ENCODE peak calls at places on chromosomes 3 and 15, in ten cellular contexts. S is breast epithelium, A is vagina, B is Peyer's patch, N is suprapubic skin, W is A549, M is esophagus squamous epithelium, Z is spleen, P is upper lobe of left lung, I is stomach. Q is an unnamed sample.

GRCh38 chr3:141217389-141217788 is 14.2 kb upstream of the PXYLP1 start:
- DNase-seq in I (no peak), N (no peak), P (no peak), A (no peak), Z (no peak), M (no peak), S (no peak), B (no peak), W (no peak), Q (no peak)

GRCh38 chr3:150521458-150521857 is 24.8 kb downstream of the SERP1 start:
- DNase-seq in W (no peak), Z (no peak), N (no peak), S (no peak), I (no peak), B (no peak), P (no peak), M (no peak), A (no peak), Q (no peak)

GRCh38 chr15:27492021-27492621 is 521.1 kb downstream of the GABRG3 start:
- DNase-seq in M (no peak), W (no peak), Z (no peak), I (no peak), S (no peak), P (no peak), B (no peak), N (no peak), A (no peak), Q (no peak)

GRCh38 chr3:110419571-110419970 is 652.0 kb upstream of the NECTIN3 start:
- DNase-seq in S (no peak), B (no peak), W (no peak), Z (no peak), A (no peak), I (no peak), M (no peak), P (no peak), N (no peak), Q (no peak)

GRCh38 chr3:17894434-17895060 is 152.1 kb upstream of the TBC1D5 start:
- DNase-seq in I (peak), S (no peak), N (no peak), B (no peak), P (peak), W (no peak), Z (no peak), A (no peak), M (no peak), Q (peak)

GRCh38 chr3:30258426-30259392 is 347.7 kb upstream of the TGFBR2 start:
- DNase-seq in A (no peak), W (peak), B (no peak), M (no peak), P (no peak), S (no peak), I (no peak), Z (no peak), N (no peak), Q (no peak)

GRCh38 chr3:8959683-8960082 is 3.6 kb downstream of the RAD18 start:
- DNase-seq in S (no peak), Z (no peak), A (no peak), M (no peak), P (no peak), N (no peak), I (no peak), B (no peak), W (no peak), Q (no peak)

GRCh38 chr3:47004369-47005211 is 25.1 kb downstream of the NBEAL2 start:
- DNase-seq in N (peak), Z (peak), S (peak), M (no peak), I (no peak), B (no peak), A (no peak), P (peak), W (no peak), Q (no peak)

GRCh38 chr15:60006808-60007346 is 2.8 kb downstream of the FOXB1 start:
- DNase-seq in Z (no peak), M (no peak), B (no peak), P (no peak), N (no peak), A (no peak), W (no peak), S (no peak), I (no peak), Q (no peak)

GRCh38 chr3:152127058-152127457 is 141.7 kb upstream of the MBNL1 start:
- DNase-seq in S (no peak), M (no peak), A (no peak), Z (no peak), B (no peak), I (no peak), W (no peak), N (no peak), P (no peak), Q (no peak)

GRCh38 chr3:46861293-46861995 is 1.8 kb downstream of the MYL3 start:
- DNase-seq in I (no peak), W (no peak), S (peak), B (no peak), M (no peak), N (peak), Z (peak), A (no peak), P (peak), Q (no peak)

GRCh38 chr3:150970665-150971327 is 1.7 kb downstream of the CLRN1 start:
- DNase-seq in B (no peak), I (no peak), Z (no peak), W (no peak), A (no peak), P (no peak), S (no peak), N (no peak), M (no peak), Q (no peak)

GRCh38 chr3:106628407-106628806 is 748.8 kb upstream of the CCDC54 start:
- DNase-seq in A (no peak), S (no peak), I (no peak), B (no peak), N (no peak), M (no peak), W (no peak), Z (no peak), P (no peak), Q (no peak)

DNA sequence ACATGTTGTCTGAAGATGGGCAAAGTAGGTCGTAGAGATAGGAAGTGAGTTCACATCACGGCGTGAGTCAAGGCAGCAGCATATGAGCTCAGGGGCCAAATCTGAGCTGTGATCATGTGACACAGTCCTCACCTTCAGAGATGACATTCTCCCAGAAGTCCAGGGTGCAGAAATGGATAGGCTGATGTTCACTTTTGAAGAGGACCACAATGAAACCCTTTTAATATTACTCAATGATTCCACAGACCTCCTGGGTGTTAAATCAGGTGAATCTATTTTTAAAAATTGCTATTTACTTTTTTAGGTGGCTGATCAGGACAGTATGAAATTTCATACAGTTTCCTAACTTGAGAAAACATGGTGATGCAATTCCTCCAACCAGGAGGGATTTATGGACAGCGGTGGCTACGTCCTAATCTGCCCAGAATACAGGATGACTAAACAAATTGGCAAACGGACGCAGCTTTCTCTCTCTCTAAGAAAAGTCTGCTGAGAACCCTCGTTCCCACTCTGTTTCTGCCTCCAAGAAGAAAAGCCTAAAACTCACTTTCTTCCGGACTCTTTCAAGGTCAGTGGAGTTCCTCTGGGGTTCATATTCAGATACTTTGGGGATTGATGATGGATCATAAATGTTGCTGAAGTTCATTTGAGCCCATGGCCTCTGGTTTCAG is 34.4 kb downstream of the B3GNT5 start:
- DNase-seq in B (no peak), N (no peak), P (no peak), M (no peak), S (no peak), A (no peak), Z (no peak), W (no peak), I (no peak), Q (peak)
- H3K27ac ChIP-seq in B (peak), N (peak), P (no peak), M (peak), S (peak), A (peak), Z (no peak), W (peak), I (peak), Q (peak)

DNA sequence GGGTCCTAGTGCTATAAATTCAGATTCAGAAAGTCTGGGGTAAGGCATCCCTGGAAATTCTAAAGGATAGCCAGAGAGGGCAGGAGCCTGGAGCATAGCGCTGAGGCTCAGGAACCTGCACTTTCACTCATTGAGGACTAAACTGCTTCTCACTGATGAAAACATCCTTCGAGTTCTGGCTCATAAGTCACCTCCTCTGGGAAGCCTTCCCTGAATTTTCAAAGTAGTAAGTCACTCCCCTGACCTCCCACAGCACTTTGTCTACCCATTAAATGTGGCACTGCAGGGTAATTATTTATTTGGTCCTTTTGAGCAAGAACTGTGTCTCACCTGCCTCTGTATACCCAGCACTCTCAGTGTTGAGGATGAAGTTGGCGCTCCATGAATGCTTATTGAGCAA is 30.9 kb downstream of the HRH1 start:
- DNase-seq in S (no peak), A (no peak), Z (no peak), N (no peak), B (no peak), I (no peak), M (no peak), P (no peak), W (no peak), Q (no peak)
- H3K4me3 ChIP-seq in S (peak), A (no peak), Z (no peak), N (no peak), B (no peak), I (no peak), M (peak), P (no peak), W (no peak), Q (no peak)

DNA sequence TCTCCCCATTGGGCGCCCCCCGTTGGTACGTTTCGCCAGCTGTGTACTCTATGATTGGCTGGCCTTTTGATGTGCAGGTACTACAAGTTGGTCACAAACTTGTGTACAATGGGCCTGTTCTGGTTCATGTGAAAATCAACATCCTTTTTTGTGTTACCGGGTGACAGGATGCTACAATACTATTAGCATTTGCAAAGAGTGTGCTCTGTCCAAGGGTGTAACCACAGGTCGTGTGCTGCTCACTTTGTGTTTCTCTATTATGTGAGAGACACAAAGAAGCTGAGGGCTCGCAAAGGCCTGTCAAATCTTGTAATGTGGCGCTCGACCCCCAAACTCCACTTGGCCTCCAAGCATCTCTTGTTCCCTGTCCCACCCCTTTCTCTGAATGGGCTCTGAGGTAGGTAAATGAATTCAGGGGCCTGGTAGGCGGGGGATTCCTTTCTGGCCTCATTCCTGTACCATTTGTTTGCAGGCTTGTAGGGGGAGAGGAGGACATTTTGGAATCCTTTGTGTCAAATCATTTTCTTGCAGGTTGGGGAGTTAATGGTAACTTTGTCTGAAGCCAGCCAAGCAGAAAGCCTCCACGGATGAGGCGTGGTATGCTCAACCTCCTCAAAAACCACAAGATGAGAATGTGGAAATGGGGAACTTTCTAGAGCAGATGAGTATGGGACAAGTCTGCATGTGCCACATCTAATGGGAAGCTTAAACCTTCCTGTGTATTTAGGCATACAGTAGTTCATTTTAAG is 109.1 kb downstream of the OPA1 start:
- DNase-seq in P (no peak), W (no peak), Z (no peak), S (no peak), N (no peak), B (no peak), M (no peak), A (no peak), I (no peak), Q (no peak)
- TF ChIP-seq POLR2A in P (no peak), W (no peak), Z (no peak), S (no peak), N (no peak), B (no peak), M (no peak), A (no peak), I (no peak), Q (no peak)

DNA sequence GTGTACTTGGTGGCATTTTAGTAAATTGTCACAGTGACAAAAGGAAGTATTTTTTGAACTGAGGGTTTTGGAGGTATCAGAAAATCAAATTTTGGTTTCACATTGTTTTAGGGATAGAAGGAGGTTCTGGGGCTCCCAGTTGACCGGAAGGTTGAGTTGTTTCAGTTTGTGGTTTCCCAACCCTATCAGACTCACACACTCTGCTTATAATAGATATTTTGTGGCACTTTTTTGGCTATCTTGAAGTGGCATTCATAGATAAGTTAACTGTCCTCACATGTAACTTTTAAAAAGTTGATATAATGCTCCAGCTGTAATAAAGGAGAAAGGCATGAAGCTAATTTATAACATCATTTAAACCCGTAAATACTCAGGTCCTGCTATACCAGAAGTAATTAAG is 12.7 kb downstream of the ARMC8 start:
- DNase-seq in M (no peak), I (no peak), P (no peak), B (no peak), A (no peak), N (no peak), W (no peak), S (no peak), Z (no peak), Q (no peak)
- H3K27ac ChIP-seq in M (no peak), I (no peak), P (no peak), B (no peak), A (no peak), N (no peak), W (no peak), S (no peak), Z (no peak), Q (no peak)

DNA sequence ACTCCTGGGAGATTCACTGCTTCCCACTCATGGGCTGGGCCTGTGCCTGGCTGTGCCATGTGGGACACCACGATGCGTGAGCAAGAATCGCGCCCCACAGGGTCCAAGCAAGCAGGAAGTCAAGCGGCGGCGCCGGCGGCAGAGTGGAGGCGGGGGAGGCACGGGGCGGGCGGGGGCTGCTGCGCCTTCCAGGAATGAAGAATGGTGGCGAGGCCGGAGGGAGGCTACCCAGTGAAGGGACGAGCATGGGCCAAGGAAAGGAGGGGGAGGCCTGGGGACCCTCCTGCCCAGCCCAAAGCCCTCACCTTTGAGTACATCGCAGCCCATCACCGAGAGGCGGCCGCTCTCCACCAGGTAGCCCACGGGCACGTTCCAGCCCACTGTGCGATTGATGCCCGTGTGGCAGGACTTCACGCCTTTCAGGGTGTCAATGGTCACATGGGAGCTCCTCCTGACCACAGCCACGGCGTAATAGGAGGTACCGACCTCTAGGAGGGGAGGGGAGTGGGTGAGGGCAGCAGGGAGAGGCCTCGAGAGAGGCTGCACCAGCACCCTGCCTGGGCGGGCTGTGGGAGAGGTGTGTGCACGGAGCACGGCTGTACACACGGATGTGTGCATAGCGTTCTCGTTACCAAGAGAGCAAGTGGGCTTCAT is 5.5 kb downstream of the MELTF start:
- DNase-seq in N (no peak), A (peak), Z (no peak), S (no peak), B (no peak), M (no peak), W (no peak), I (no peak), P (no peak), Q (no peak)
- H3K4me3 ChIP-seq in N (no peak), A (no peak), Z (no peak), S (no peak), B (no peak), M (no peak), W (no peak), I (no peak), P (peak), Q (no peak)

GRCh38 chr3:14403636-14404395 is 1.4 kb downstream of the SLC6A6 start:
- DNase-seq in A (no peak), M (no peak), S (no peak), W (no peak), Z (no peak), B (no peak), P (peak), I (peak), N (no peak), Q (no peak)
- TF ChIP-seq POLR2A in A (no peak), M (no peak), S (no peak), W (peak), Z (no peak), B (peak), P (no peak), I (no peak), N (no peak), Q (peak)

GRCh38 chr3:1092771-1093170 is at the start of gene CNTN6:
- DNase-seq in B (no peak), I (no peak), Z (no peak), A (no peak), N (no peak), W (no peak), M (no peak), P (no peak), S (no peak), Q (no peak)
- H3K27ac ChIP-seq in B (no peak), I (no peak), Z (no peak), A (no peak), N (no peak), W (no peak), M (no peak), P (no peak), S (peak), Q (no peak)

DNA sequence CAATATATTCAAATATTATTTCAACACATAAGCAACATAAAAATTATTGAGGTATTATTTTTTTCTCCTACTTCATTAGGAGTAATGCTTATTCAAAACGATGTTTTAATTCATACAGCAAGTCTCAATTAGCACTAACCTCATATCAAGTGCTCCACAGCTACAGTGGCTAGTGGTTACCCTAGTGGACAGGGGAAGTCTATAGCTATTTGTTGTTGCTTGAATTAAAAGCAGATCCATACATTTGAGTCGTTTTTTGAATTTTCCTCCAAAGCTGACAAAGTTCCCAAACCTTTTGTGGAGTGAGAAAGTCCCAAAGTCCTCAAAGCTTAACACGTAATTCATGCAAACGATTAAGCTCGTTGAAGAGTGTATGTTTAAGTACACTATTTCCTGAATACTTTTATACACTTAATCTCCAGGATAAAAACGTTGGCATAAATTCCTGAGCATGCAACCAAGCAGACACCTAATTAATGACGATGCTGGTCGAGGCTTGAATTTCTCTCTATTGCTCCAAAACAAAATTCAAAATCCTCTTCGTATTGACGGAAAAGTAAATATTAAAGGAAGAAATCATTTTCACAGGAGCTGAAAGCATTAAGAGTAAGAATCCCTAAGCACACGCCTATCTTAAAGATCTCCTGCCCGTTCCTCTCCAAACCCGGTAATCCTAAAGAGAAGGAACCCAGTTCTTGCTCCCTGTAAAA is 984 bp downstream of the VPS13C start:
- DNase-seq in Z (no peak), M (no peak), S (no peak), B (no peak), N (no peak), P (no peak), I (no peak), A (no peak), W (peak), Q (no peak)
- H3K4me3 ChIP-seq in Z (peak), M (peak), S (peak), B (peak), N (peak), P (peak), I (peak), A (peak), W (peak), Q (peak)

Q was measured in prostate gland.